ENCODE peak calls at places on chromosomes 3 and 15, in ten cellular contexts. A, P, M, U, V, J, N, L, Y and G are unnamed samples.
A peak's percentile ranks its signal among the peaks of the same experiment; 100 is the strongest.

GRCh38 chr3:167830007-167830406 is 94.5 kb downstream of the SERPINI1 start:
- DNase-seq in L (no peak), N (no peak), Y (no peak), J (no peak), U (no peak), M (no peak), A (no peak), V (no peak), P (no peak), G (no peak)

GRCh38 chr3:151203053-151203420 is at the start of gene GPR171:
- DNase-seq in Y (peak; percentile 28), V (peak; percentile 72), U (peak; percentile 70), M (no peak), A (no peak), P (no peak), L (no peak), J (no peak), N (no peak), G (no peak)

GRCh38 chr3:72699631-72700030 is 148.6 kb downstream of the SHQ1 start:
- DNase-seq in Y (no peak), V (no peak), M (no peak), A (no peak), J (no peak), N (no peak), L (no peak), U (no peak), P (no peak), G (no peak)

GRCh38 chr3:123158330-123158729 is 43.4 kb upstream of the SEC22A start:
- DNase-seq in J (peak; percentile 54), N (no peak), M (no peak), Y (no peak), V (no peak), L (no peak), P (peak; percentile 56), U (no peak), A (no peak), G (no peak)

GRCh38 chr15:101542306-101543025 is 53.0 kb upstream of the PCSK6 start:
- DNase-seq in V (no peak), Y (no peak), P (no peak), A (no peak), J (peak; percentile 5), M (no peak), N (no peak), L (no peak), U (no peak), G (no peak)

GRCh38 chr15:77038312-77039216 is 32.3 kb downstream of the TSPAN3 start:
- DNase-seq in L (no peak), P (no peak), U (no peak), Y (no peak), J (peak; percentile 25), N (no peak), V (no peak), A (no peak), M (no peak), G (no peak)

GRCh38 chr3:155001289-155002007 is 78.7 kb upstream of the MME start:
- DNase-seq in L (no peak), N (no peak), V (no peak), Y (no peak), M (no peak), P (no peak), J (no peak), U (no peak), A (no peak), G (no peak)

GRCh38 chr3:78506581-78507195 is 1261.1 kb downstream of the ROBO1 start:
- DNase-seq in P (peak; percentile 5), V (no peak), L (no peak), Y (no peak), U (no peak), M (no peak), A (no peak), N (no peak), J (peak; percentile 52), G (no peak)

GRCh38 chr15:33994005-33994615 is 25.8 kb downstream of the CHRM5 start:
- DNase-seq in M (no peak), U (no peak), A (peak; percentile 18), P (peak; percentile 41), J (peak; percentile 54), V (no peak), Y (no peak), N (peak; percentile 11), L (no peak), G (no peak)

GRCh38 chr3:168096210-168096795 is 579 bp upstream of the GOLIM4 start:
- DNase-seq in A (peak; percentile 76), J (peak; percentile 93), V (peak; percentile 0), P (peak; percentile 98), M (no peak), L (peak; percentile 49), N (peak; percentile 51), U (peak; percentile 56), Y (no peak), G (peak; percentile 66)

GRCh38 chr3:129119365-129120100 is 2.1 kb downstream of the RAB43 start:
- DNase-seq in M (peak; percentile 40), Y (no peak), P (no peak), A (no peak), L (no peak), U (no peak), V (no peak), N (no peak), J (no peak), G (peak; percentile 4)

GRCh38 chr3:15292765-15293522 is 39.4 kb downstream of the SH3BP5 start:
- DNase-seq in V (no peak), N (peak; percentile 27), P (no peak), M (peak; percentile 55), A (no peak), U (no peak), L (no peak), Y (no peak), J (no peak), G (no peak)

GRCh38 chr15:99333981-99334380 is 82.7 kb downstream of the LRRC28 start:
- DNase-seq in L (no peak), M (no peak), J (no peak), P (no peak), V (no peak), Y (no peak), A (no peak), N (no peak), U (no peak), G (no peak)

GRCh38 chr15:47401427-47401826 is 315.9 kb upstream of the SEMA6D start:
- DNase-seq in L (no peak), V (no peak), J (no peak), P (no peak), Y (no peak), N (no peak), U (no peak), M (no peak), A (no peak), G (no peak)

GRCh38 chr15:69290346-69291164 is 8.2 kb upstream of the PAQR5 start:
- DNase-seq in U (no peak), P (no peak), J (no peak), Y (no peak), N (no peak), A (no peak), M (peak; percentile 33), L (no peak), V (no peak), G (no peak)

GRCh38 chr15:75063338-75063737 is 39.9 kb downstream of the PPCDC start:
- DNase-seq in U (no peak), L (no peak), A (no peak), J (no peak), P (no peak), M (peak; percentile 6), N (no peak), Y (no peak), V (no peak), G (no peak)

GRCh38 chr3:152173627-152174026 is 95.1 kb upstream of the MBNL1 start:
- DNase-seq in Y (no peak), L (no peak), N (no peak), V (no peak), J (no peak), U (no peak), A (no peak), P (no peak), M (no peak), G (no peak)

GRCh38 chr3:190027116-190027515 is 93.6 kb downstream of the P3H2 start:
- DNase-seq in M (no peak), Y (no peak), P (no peak), N (no peak), J (no peak), L (no peak), A (no peak), V (no peak), U (no peak), G (no peak)

GRCh38 chr15:62765916-62766315 is 276.6 kb upstream of the TPM1 start:
- DNase-seq in N (no peak), U (no peak), Y (no peak), J (no peak), V (no peak), P (no peak), A (no peak), M (no peak), L (no peak), G (no peak)

GRCh38 chr3:73656241-73656890 is 31.6 kb upstream of the PDZRN3 start:
- DNase-seq in Y (no peak), U (no peak), L (no peak), V (no peak), N (no peak), P (no peak), J (no peak), A (no peak), M (no peak), G (no peak)

GRCh38 chr15:78276032-78276943 is 11.9 kb downstream of the DNAJA4 start:
- DNase-seq in N (no peak), M (no peak), P (no peak), J (no peak), U (no peak), L (no peak), A (no peak), Y (no peak), V (no peak), G (no peak)

GRCh38 chr15:43883571-43883970 is 56.8 kb downstream of the WDR76 start:
- DNase-seq in P (no peak), U (no peak), M (no peak), Y (no peak), A (no peak), J (no peak), V (no peak), N (no peak), L (no peak), G (no peak)

GRCh38 chr15:93291380-93291779 is 202.4 kb upstream of the RGMA start:
- DNase-seq in A (no peak), L (no peak), P (no peak), U (peak; percentile 10), Y (no peak), M (no peak), V (no peak), J (no peak), N (no peak), G (no peak)

GRCh38 chr15:41323611-41324010 is 8.8 kb downstream of the OIP5 start:
- DNase-seq in V (no peak), A (no peak), J (no peak), P (no peak), N (no peak), U (no peak), M (no peak), L (no peak), Y (no peak), G (no peak)

GRCh38 chr15:52657338-52657737 is 21.9 kb downstream of the ATOSA start:
- DNase-seq in A (no peak), U (no peak), V (no peak), P (no peak), N (no peak), J (no peak), Y (no peak), L (no peak), M (no peak), G (no peak)

GRCh38 chr3:196232882-196233251 is 16.5 kb downstream of the SLC51A start:
- DNase-seq in U (no peak), N (no peak), J (no peak), Y (no peak), A (no peak), V (no peak), M (no peak), L (no peak), P (no peak), G (no peak)

GRCh38 chr3:110165344-110165743 is 828.0 kb upstream of the DPPA4 start:
- DNase-seq in J (peak; percentile 69), Y (no peak), U (no peak), N (no peak), M (no peak), V (no peak), P (no peak), A (no peak), L (no peak), G (no peak)

GRCh38 chr3:56775931-56776461 is 25.8 kb downstream of the ARHGEF3 start:
- DNase-seq in V (no peak), M (no peak), P (no peak), J (no peak), A (no peak), N (no peak), L (no peak), Y (no peak), U (no peak), G (peak; percentile 10)